ENCODE peak calls at places on chromosomes 11 and 22, in six cellular contexts. One of them, this sample, is unnamed.

GRCh38 chr11:88689548-88690240 is 352.2 kb upstream of the CTSC start:
- DNase-seq in left ventricle myocardium superior: no peak
- DNase-seq in SW 1271: no peak
- DNase-seq in HT1080: no peak
- DNase-seq in fibroblast of the conjunctiva: no peak
- DNase-seq in AG10803: no peak
- DNase-seq in this sample: no peak

GRCh38 chr22:35582861-35583670 is 34.1 kb downstream of the MB start:
- DNase-seq in left ventricle myocardium superior: peak
- DNase-seq in SW 1271: no peak
- DNase-seq in HT1080: peak
- DNase-seq in fibroblast of the conjunctiva: peak
- DNase-seq in AG10803: peak
- DNase-seq in this sample: peak

GRCh38 chr11:102850973-102851745 is 7.8 kb upstream of the MMP3 start:
- DNase-seq in left ventricle myocardium superior: no peak
- DNase-seq in SW 1271: no peak
- DNase-seq in HT1080: peak
- DNase-seq in fibroblast of the conjunctiva: no peak
- DNase-seq in AG10803: peak
- DNase-seq in this sample: no peak

GRCh38 chr11:12193515-12194336 is 83.3 kb downstream of the MICAL2 start:
- DNase-seq in left ventricle myocardium superior: no peak
- DNase-seq in SW 1271: no peak
- DNase-seq in HT1080: no peak
- DNase-seq in fibroblast of the conjunctiva: no peak
- DNase-seq in AG10803: no peak
- DNase-seq in this sample: no peak

GRCh38 chr22:33757443-33758124 is 162.7 kb downstream of the LARGE1 start:
- DNase-seq in left ventricle myocardium superior: no peak
- DNase-seq in SW 1271: no peak
- DNase-seq in HT1080: no peak
- DNase-seq in fibroblast of the conjunctiva: no peak
- DNase-seq in AG10803: no peak
- DNase-seq in this sample: no peak

GRCh38 chr22:23215294-23216204 is 35.2 kb downstream of the BCR start:
- DNase-seq in left ventricle myocardium superior: no peak
- DNase-seq in SW 1271: no peak
- DNase-seq in HT1080: peak
- DNase-seq in fibroblast of the conjunctiva: no peak
- DNase-seq in AG10803: peak
- DNase-seq in this sample: no peak

GRCh38 chr11:11668293-11668692 is 46.5 kb upstream of the GALNT18 start:
- DNase-seq in left ventricle myocardium superior: no peak
- DNase-seq in SW 1271: no peak
- DNase-seq in HT1080: no peak
- DNase-seq in fibroblast of the conjunctiva: no peak
- DNase-seq in AG10803: no peak
- DNase-seq in this sample: no peak

GRCh38 chr11:8239536-8240228 is 24.0 kb downstream of the LMO1 start:
- DNase-seq in left ventricle myocardium superior: peak
- DNase-seq in SW 1271: no peak
- DNase-seq in HT1080: no peak
- DNase-seq in fibroblast of the conjunctiva: no peak
- DNase-seq in AG10803: no peak
- DNase-seq in this sample: no peak

GRCh38 chr11:68970921-68971636 is 9.7 kb downstream of the MRGPRD start:
- DNase-seq in left ventricle myocardium superior: no peak
- DNase-seq in SW 1271: no peak
- DNase-seq in HT1080: no peak
- DNase-seq in fibroblast of the conjunctiva: no peak
- DNase-seq in AG10803: no peak
- DNase-seq in this sample: no peak

GRCh38 chr22:50684501-50684900 is 11.9 kb downstream of the SHANK3 start:
- DNase-seq in left ventricle myocardium superior: no peak
- DNase-seq in SW 1271: no peak
- DNase-seq in HT1080: no peak
- DNase-seq in fibroblast of the conjunctiva: no peak
- DNase-seq in AG10803: no peak
- DNase-seq in this sample: no peak

GRCh38 chr11:85844439-85845051 is 10.6 kb upstream of the CCDC83 start:
- DNase-seq in left ventricle myocardium superior: no peak
- DNase-seq in SW 1271: no peak
- DNase-seq in HT1080: peak
- DNase-seq in fibroblast of the conjunctiva: no peak
- DNase-seq in AG10803: peak
- DNase-seq in this sample: no peak

GRCh38 chr11:10666976-10667892 is 26.3 kb downstream of the IRAG1 start:
- DNase-seq in left ventricle myocardium superior: no peak
- DNase-seq in SW 1271: no peak
- DNase-seq in HT1080: no peak
- DNase-seq in fibroblast of the conjunctiva: no peak
- DNase-seq in AG10803: peak
- DNase-seq in this sample: no peak

GRCh38 chr11:44565746-44566558 is 489 bp downstream of the CD82 start:
- DNase-seq in left ventricle myocardium superior: no peak
- DNase-seq in SW 1271: no peak
- DNase-seq in HT1080: no peak
- DNase-seq in fibroblast of the conjunctiva: no peak
- DNase-seq in AG10803: no peak
- DNase-seq in this sample: no peak

GRCh38 chr11:59158206-59159068 is 13.5 kb upstream of the DTX4 start:
- DNase-seq in left ventricle myocardium superior: no peak
- DNase-seq in SW 1271: no peak
- DNase-seq in HT1080: peak
- DNase-seq in fibroblast of the conjunctiva: peak
- DNase-seq in AG10803: peak
- DNase-seq in this sample: peak

GRCh38 chr11:129317564-129317963 is 58.1 kb upstream of the BARX2 start:
- DNase-seq in left ventricle myocardium superior: no peak
- DNase-seq in SW 1271: no peak
- DNase-seq in HT1080: no peak
- DNase-seq in fibroblast of the conjunctiva: no peak
- DNase-seq in AG10803: no peak
- DNase-seq in this sample: no peak

GRCh38 chr22:50302041-50302541 is 5.4 kb downstream of the PLXNB2 start:
- DNase-seq in left ventricle myocardium superior: peak
- DNase-seq in SW 1271: no peak
- DNase-seq in HT1080: no peak
- DNase-seq in fibroblast of the conjunctiva: no peak
- DNase-seq in AG10803: peak
- DNase-seq in this sample: no peak

GRCh38 chr11:61587541-61587941 is 6.7 kb upstream of the SYT7 start:
- DNase-seq in left ventricle myocardium superior: peak
- DNase-seq in SW 1271: no peak
- DNase-seq in HT1080: no peak
- DNase-seq in fibroblast of the conjunctiva: no peak
- DNase-seq in AG10803: peak
- DNase-seq in this sample: no peak

GRCh38 chr11:112795142-112795815 is 165.9 kb upstream of the NCAM1 start:
- DNase-seq in left ventricle myocardium superior: peak
- DNase-seq in SW 1271: peak
- DNase-seq in HT1080: peak
- DNase-seq in fibroblast of the conjunctiva: no peak
- DNase-seq in AG10803: peak
- DNase-seq in this sample: peak

GRCh38 chr22:47565607-47566006 is 803.2 kb downstream of the TBC1D22A start:
- DNase-seq in left ventricle myocardium superior: no peak
- DNase-seq in SW 1271: no peak
- DNase-seq in HT1080: no peak
- DNase-seq in fibroblast of the conjunctiva: no peak
- DNase-seq in AG10803: no peak
- DNase-seq in this sample: no peak

GRCh38 chr22:39570226-39570625 is 327 bp upstream of the CACNA1I start:
- DNase-seq in left ventricle myocardium superior: no peak
- DNase-seq in SW 1271: no peak
- DNase-seq in HT1080: no peak
- DNase-seq in fibroblast of the conjunctiva: no peak
- DNase-seq in AG10803: no peak
- DNase-seq in this sample: no peak

GRCh38 chr11:131365601-131366000 is 4.8 kb upstream of the NTM start:
- DNase-seq in left ventricle myocardium superior: no peak
- DNase-seq in SW 1271: no peak
- DNase-seq in HT1080: no peak
- DNase-seq in fibroblast of the conjunctiva: no peak
- DNase-seq in AG10803: no peak
- DNase-seq in this sample: no peak

GRCh38 chr22:32707971-32708370 is 93.5 kb upstream of the TIMP3 start:
- DNase-seq in left ventricle myocardium superior: no peak
- DNase-seq in SW 1271: no peak
- DNase-seq in HT1080: no peak
- DNase-seq in fibroblast of the conjunctiva: no peak
- DNase-seq in AG10803: peak
- DNase-seq in this sample: no peak

GRCh38 chr11:2868604-2869526 is 16.7 kb downstream of the CDKN1C start:
- DNase-seq in left ventricle myocardium superior: no peak
- DNase-seq in SW 1271: no peak
- DNase-seq in HT1080: no peak
- DNase-seq in fibroblast of the conjunctiva: no peak
- DNase-seq in AG10803: no peak
- DNase-seq in this sample: no peak

GRCh38 chr22:48892571-48893287 is 934.9 kb downstream of the BRD1 start:
- DNase-seq in left ventricle myocardium superior: no peak
- DNase-seq in SW 1271: no peak
- DNase-seq in HT1080: no peak
- DNase-seq in fibroblast of the conjunctiva: no peak
- DNase-seq in AG10803: no peak
- DNase-seq in this sample: no peak

GRCh38 chr11:44609028-44609782 is 43.7 kb downstream of the CD82 start:
- DNase-seq in left ventricle myocardium superior: no peak
- DNase-seq in SW 1271: no peak
- DNase-seq in HT1080: no peak
- DNase-seq in fibroblast of the conjunctiva: no peak
- DNase-seq in AG10803: no peak
- DNase-seq in this sample: peak

GRCh38 chr22:23178512-23179254 is 1.6 kb upstream of the BCR start:
- DNase-seq in left ventricle myocardium superior: peak
- DNase-seq in SW 1271: no peak
- DNase-seq in HT1080: peak
- DNase-seq in fibroblast of the conjunctiva: peak
- DNase-seq in AG10803: peak
- DNase-seq in this sample: peak

GRCh38 chr11:118742304-118742703 is 48.7 kb downstream of the DDX6 start:
- DNase-seq in left ventricle myocardium superior: no peak
- DNase-seq in SW 1271: no peak
- DNase-seq in HT1080: no peak
- DNase-seq in fibroblast of the conjunctiva: no peak
- DNase-seq in AG10803: no peak
- DNase-seq in this sample: no peak

GRCh38 chr22:47551438-47551788 is 789.0 kb downstream of the TBC1D22A start:
- DNase-seq in left ventricle myocardium superior: no peak
- DNase-seq in SW 1271: no peak
- DNase-seq in HT1080: no peak
- DNase-seq in fibroblast of the conjunctiva: no peak
- DNase-seq in AG10803: no peak
- DNase-seq in this sample: no peak

GRCh38 chr11:62806611-62807121 is 1.4 kb upstream of the NXF1 start:
- DNase-seq in left ventricle myocardium superior: no peak
- DNase-seq in SW 1271: no peak
- DNase-seq in HT1080: no peak
- DNase-seq in fibroblast of the conjunctiva: no peak
- DNase-seq in AG10803: peak
- DNase-seq in this sample: no peak

GRCh38 chr11:58046231-58046630 is 15.5 kb downstream of the OR6Q1 start:
- DNase-seq in left ventricle myocardium superior: no peak
- DNase-seq in SW 1271: no peak
- DNase-seq in HT1080: no peak
- DNase-seq in fibroblast of the conjunctiva: no peak
- DNase-seq in AG10803: no peak
- DNase-seq in this sample: no peak